ENCODE peak calls at places on chromosomes 3 and 15, in eight cellular contexts. I is coronary artery, U is mesothelial cell of epicardium, S is HFFc6, H is A549, M is head of caudate nucleus, F is nephron progenitor cell, Y is colonic mucosa. X is an unnamed sample.

GRCh38 chr3:17160597-17160996 is 275.8 kb downstream of the PLCL2 start:
- DNase-seq in I (no peak), U (no peak), S (no peak), H (no peak), M (no peak), F (no peak), Y (no peak), X (no peak)

GRCh38 chr3:63937661-63938651 is 25.8 kb upstream of the SCAANT1 start:
- DNase-seq in I (no peak), U (no peak), S (no peak), H (no peak), M (no peak), F (no peak), Y (peak), X (no peak)

GRCh38 chr15:101000271-101000681 is 81.1 kb downstream of the LRRK1 start:
- DNase-seq in I (peak), U (no peak), S (peak), H (no peak), M (no peak), F (no peak), Y (no peak), X (peak)

GRCh38 chr15:48336940-48337339 is 5.7 kb downstream of the DUT start:
- DNase-seq in I (no peak), U (no peak), S (no peak), H (peak), M (no peak), F (peak), Y (no peak), X (no peak)

GRCh38 chr15:65208656-65209055 is 2.6 kb downstream of the CILP start:
- DNase-seq in I (no peak), U (no peak), S (no peak), H (no peak), M (no peak), F (no peak), Y (no peak), X (no peak)

GRCh38 chr15:64596701-64597468 is 136.5 kb downstream of the ZNF609 start:
- DNase-seq in I (no peak), U (no peak), S (peak), H (no peak), M (peak), F (peak), Y (no peak), X (no peak)

GRCh38 chr3:188180114-188180513 is 26.2 kb downstream of the LPP start:
- DNase-seq in I (no peak), U (no peak), S (no peak), H (no peak), M (no peak), F (no peak), Y (no peak), X (no peak)

GRCh38 chr15:34055868-34056595 is 17.0 kb upstream of the AVEN start:
- DNase-seq in I (no peak), U (no peak), S (peak), H (no peak), M (no peak), F (no peak), Y (no peak), X (no peak)

GRCh38 chr3:72664171-72664570 is 184.1 kb downstream of the SHQ1 start:
- DNase-seq in I (no peak), U (no peak), S (no peak), H (no peak), M (no peak), F (no peak), Y (no peak), X (no peak)

GRCh38 chr3:98108162-98108561 is 21.2 kb downstream of the OR5AC2 start:
- DNase-seq in I (no peak), U (no peak), S (no peak), H (no peak), M (no peak), F (no peak), Y (no peak), X (no peak)

GRCh38 chr3:31170932-31171670 is 276.6 kb upstream of the GADL1 start:
- DNase-seq in I (no peak), U (no peak), S (peak), H (no peak), M (no peak), F (no peak), Y (no peak), X (no peak)

GRCh38 chr3:182284793-182285192 is 508.5 kb upstream of the ATP11B start:
- DNase-seq in I (no peak), U (no peak), S (no peak), H (no peak), M (no peak), F (no peak), Y (peak), X (no peak)

GRCh38 chr3:36451816-36452215 is 71.5 kb downstream of the STAC start:
- DNase-seq in I (no peak), U (no peak), S (no peak), H (no peak), M (no peak), F (no peak), Y (no peak), X (no peak)

GRCh38 chr3:43503067-43503728 is 118.6 kb downstream of the ANO10 start:
- DNase-seq in I (no peak), U (no peak), S (peak), H (no peak), M (no peak), F (no peak), Y (no peak), X (no peak)

GRCh38 chr15:64096486-64097431 is 977 bp downstream of the SNX1 start:
- DNase-seq in I (no peak), U (no peak), S (peak), H (peak), M (no peak), F (no peak), Y (peak), X (no peak)

GRCh38 chr15:49075876-49076275 is 29.6 kb upstream of the SECISBP2L start:
- DNase-seq in I (no peak), U (no peak), S (no peak), H (no peak), M (no peak), F (no peak), Y (no peak), X (no peak)

GRCh38 chr3:66038726-66039589 is at the start of gene MAGI1:
- DNase-seq in I (peak), U (peak), S (peak), H (peak), M (peak), F (peak), Y (peak), X (peak)